ENCODE peak calls at places on chromosome 1, in six cellular contexts. P is transverse colon, E is fibroblast of lung, O is thyroid gland, I is brain microvascular endothelial cell, J is gastrocnemius medialis. Z is an unnamed sample.
A peak's percentile ranks its signal among the peaks of the same experiment; 100 is the strongest.

GRCh38 chr1:92484472-92485373 is 2.0 kb downstream of the GFI1 start:
- DNase-seq in P (peak; percentile 69), E (no peak), O (peak; percentile 21), I (no peak), J (no peak), Z (no peak)

GRCh38 chr1:57623039-57623790 is 199.4 kb upstream of the DAB1 start:
- DNase-seq in P (no peak), E (no peak), O (no peak), I (no peak), J (no peak), Z (no peak)

GRCh38 chr1:202281316-202282016 is 60.3 kb downstream of the UBE2T start:
- DNase-seq in P (no peak), E (peak; percentile 91), O (no peak), I (peak; percentile 65), J (no peak), Z (peak; percentile 39)

GRCh38 chr1:228838717-228839500 is 103.6 kb downstream of the RHOU start:
- DNase-seq in P (no peak), E (peak; percentile 48), O (no peak), I (peak; percentile 44), J (no peak), Z (no peak)

GRCh38 chr1:111203681-111204210 is 3.3 kb upstream of the DENND2D start:
- DNase-seq in P (peak; percentile 92), E (peak; percentile 46), O (peak; percentile 85), I (no peak), J (peak; percentile 49), Z (no peak)

GRCh38 chr1:93552751-93553455 is 105.0 kb downstream of the FNBP1L start:
- DNase-seq in P (no peak), E (peak; percentile 86), O (no peak), I (peak; percentile 72), J (no peak), Z (no peak)

GRCh38 chr1:223225481-223225880 is 82.4 kb upstream of the TLR5 start:
- DNase-seq in P (no peak), E (no peak), O (no peak), I (no peak), J (no peak), Z (no peak)

GRCh38 chr1:121443131-121443530 is 258.4 kb downstream of the SRGAP2C start:
- DNase-seq in P (no peak), E (peak; percentile 5), O (no peak), I (no peak), J (no peak), Z (no peak)

GRCh38 chr1:51957618-51958017 is 32.9 kb downstream of the RAB3B start:
- DNase-seq in P (no peak), E (no peak), O (no peak), I (no peak), J (no peak), Z (no peak)

DNA sequence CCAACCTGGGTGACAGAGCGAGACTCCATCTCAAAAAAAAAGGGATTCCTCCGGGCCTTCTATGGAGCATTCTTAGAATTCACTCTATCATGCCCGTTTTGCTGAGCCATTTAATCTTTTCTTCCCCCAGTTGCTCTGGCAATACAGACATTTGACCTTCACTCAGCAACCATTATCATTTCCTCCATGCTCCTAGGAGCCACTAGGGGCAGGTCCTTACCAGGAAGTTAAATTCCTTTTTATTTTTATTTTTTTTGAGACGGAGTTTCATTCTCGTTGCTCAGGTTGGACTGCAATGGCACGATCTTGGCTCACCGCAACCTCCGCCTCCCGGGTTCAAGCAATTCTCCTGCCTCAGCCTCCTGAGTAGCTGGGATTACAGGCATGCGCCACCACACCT is 9.7 kb upstream of the CGN start:
- DNase-seq in P (peak; percentile 18), E (no peak), O (no peak), I (no peak), J (no peak), Z (no peak)
- TF ChIP-seq CTCF in P (no peak), E (peak; percentile 22), O (no peak), I (peak; percentile 40), J (no peak), Z (peak; percentile 14)

GRCh38 chr1:29460211-29460610 is 223.9 kb downstream of the PTPRU start:
- DNase-seq in P (no peak), E (no peak), O (no peak), I (no peak), J (no peak), Z (no peak)
- H3K27me3 ChIP-seq in P (peaks cover 8% of the 10 kb centered on the region), E (no peaks in the 10 kb centered on the region), O (no peaks in the 10 kb centered on the region), I (no peaks in the 10 kb centered on the region), J (no peaks in the 10 kb centered on the region), Z (peaks cover 8% of the 10 kb centered on the region)

DNA sequence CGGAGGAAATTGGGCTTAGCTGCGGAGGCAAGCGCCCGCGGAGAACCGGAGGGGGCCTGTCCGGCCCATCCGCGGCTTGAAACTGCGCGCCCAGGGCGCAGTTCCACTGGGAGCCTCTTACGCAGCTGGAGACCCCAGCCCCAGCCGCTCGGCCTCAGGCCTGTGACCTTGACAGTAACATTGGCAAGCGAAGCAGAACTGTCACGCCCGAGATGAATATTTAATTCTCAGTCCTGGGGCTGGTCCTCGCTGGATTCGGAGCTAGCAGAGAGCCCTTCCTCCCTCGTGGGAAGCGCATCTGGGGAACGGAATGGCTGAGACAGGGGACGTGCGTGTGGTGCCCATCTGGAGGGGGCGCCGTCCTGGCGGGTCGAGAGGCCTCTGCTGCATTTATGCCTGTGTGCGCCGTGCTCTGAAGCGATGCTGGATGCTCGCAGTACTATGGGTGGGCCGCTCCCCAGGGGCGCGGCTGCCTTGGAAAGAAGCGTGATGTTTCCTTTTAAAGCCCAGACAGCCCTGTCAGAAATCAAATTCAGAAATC is 951 bp downstream of the SLC6A17 start:
- DNase-seq in P (no peak), E (no peak), O (no peak), I (no peak), J (no peak), Z (no peak)
- H3K4me3 ChIP-seq in P (no peak overlapping the region), E (no peak overlapping the region), O (no peak overlapping the region), I (no peak overlapping the region), J (peak overlapping the region; percentile 6), Z (no peak overlapping the region)

GRCh38 chr1:160951443-160952128 is 3.0 kb downstream of the ITLN2 start:
- DNase-seq in P (peak; percentile 82), E (peak; percentile 12), O (peak; percentile 77), I (peak; percentile 51), J (peak; percentile 16), Z (no peak)
- TF ChIP-seq CTCF in P (peak; percentile 42), E (peak; percentile 58), O (peak; percentile 83), I (peak; percentile 88), J (no peak), Z (peak; percentile 64)

DNA sequence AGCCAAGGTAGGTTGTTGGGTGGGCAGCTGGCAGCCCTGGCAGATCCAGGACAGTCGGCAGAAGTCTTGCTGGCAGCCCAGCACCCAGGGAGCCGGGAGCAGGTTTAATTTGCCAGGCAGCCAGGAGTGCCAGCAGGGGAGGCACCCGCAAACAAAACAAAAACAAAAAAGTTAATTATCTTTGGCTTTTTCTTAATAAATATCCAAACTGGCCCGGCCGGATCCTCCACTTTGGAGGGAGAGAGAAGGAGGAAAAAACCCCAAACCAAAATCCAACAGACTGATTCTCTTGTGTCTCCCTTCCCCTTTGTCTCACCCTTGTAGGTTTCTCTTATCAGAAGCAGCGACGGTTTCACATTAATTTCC is 97.0 kb downstream of the CASZ1 start:
- DNase-seq in P (no peak), E (no peak), O (no peak), I (no peak), J (no peak), Z (no peak)
- H3K27me3 ChIP-seq in P (no peaks in the 10 kb centered on the region), E (no peaks in the 10 kb centered on the region), O (no peaks in the 10 kb centered on the region), I (peaks cover 17% of the 10 kb centered on the region), J (no peaks in the 10 kb centered on the region), Z (peaks cover 39% of the 10 kb centered on the region)

Z was measured in kidney epithelial cell.